ENCODE peak calls at places on chromosomes 5 and 9, in six cellular contexts. W is epithelial cell of esophagus; R is WTC11; X is HTR-8/SVneo; T is sciatic nerve; U is CD4-positive, alpha-beta T cell. Y is an unnamed sample.

GRCh38 chr5:173323799-173324114 is 4.5 kb downstream of the STC2 start:
- DNase-seq in W (no peak), R (no peak), X (no peak), T (no peak), U (no peak), Y (no peak)

GRCh38 chr5:107985144-107985543 is 314.4 kb upstream of the EFNA5 start:
- DNase-seq in W (peak), R (no peak), X (no peak), T (no peak), U (no peak), Y (peak)

GRCh38 chr5:1781107-1781506 is 18.5 kb downstream of the MRPL36 start:
- DNase-seq in W (no peak), R (no peak), X (no peak), T (no peak), U (no peak), Y (no peak)

GRCh38 chr5:95846554-95847260 is 24.2 kb upstream of the GLRX start:
- DNase-seq in W (peak), R (peak), X (peak), T (peak), U (peak), Y (peak)

GRCh38 chr9:127904518-127904887 is 5.1 kb upstream of the ST6GALNAC6 start:
- DNase-seq in W (peak), R (peak), X (no peak), T (no peak), U (no peak), Y (no peak)

GRCh38 chr5:10656176-10656830 is 92.4 kb downstream of the ANKRD33B start:
- DNase-seq in W (peak), R (no peak), X (no peak), T (no peak), U (no peak), Y (no peak)

GRCh38 chr5:120293796-120294195 is 170.3 kb upstream of the PRR16 start:
- DNase-seq in W (peak), R (no peak), X (no peak), T (no peak), U (no peak), Y (no peak)

GRCh38 chr5:129246088-129246487 is 151.5 kb downstream of the ISOC1 start:
- DNase-seq in W (no peak), R (no peak), X (no peak), T (no peak), U (no peak), Y (no peak)

GRCh38 chr5:119343766-119344165 is 12.1 kb upstream of the TNFAIP8 start:
- DNase-seq in W (no peak), R (no peak), X (no peak), T (no peak), U (no peak), Y (no peak)

GRCh38 chr5:150081541-150082283 is 4.6 kb downstream of the CSF1R start:
- DNase-seq in W (no peak), R (no peak), X (no peak), T (peak), U (no peak), Y (no peak)

GRCh38 chr5:174601937-174602336 is 122.4 kb upstream of the MSX2 start:
- DNase-seq in W (peak), R (no peak), X (no peak), T (no peak), U (no peak), Y (peak)

Y was measured in small intestine.